ENCODE peak calls at places on chromosome 10, in six cellular contexts. R, G, P, V, F and U are unnamed samples.

GRCh38 chr10:6755891-6756460 is 175.9 kb upstream of the PRKCQ start:
- DNase-seq in R (no peak), G (peak), P (no peak), V (no peak), F (peak), U (no peak)

GRCh38 chr10:118504044-118504944 is 91.2 kb downstream of the PRLHR start:
- DNase-seq in R (peak), G (peak), P (peak), V (no peak), F (peak), U (no peak)

GRCh38 chr10:20957744-20958143 is 60.6 kb upstream of the NEBL start:
- DNase-seq in R (no peak), G (no peak), P (no peak), V (no peak), F (no peak), U (no peak)

GRCh38 chr10:21975378-21975990 is 28.0 kb downstream of the DNAJC1 start:
- DNase-seq in R (peak), G (no peak), P (no peak), V (no peak), F (no peak), U (no peak)

GRCh38 chr10:120580651-120581259 is 123.7 kb downstream of the PLPP4 start:
- DNase-seq in R (no peak), G (no peak), P (no peak), V (no peak), F (no peak), U (no peak)

GRCh38 chr10:128599538-128599937 is 473.3 kb upstream of the MKI67 start:
- DNase-seq in R (no peak), G (no peak), P (peak), V (no peak), F (no peak), U (no peak)

GRCh38 chr10:5089869-5090268 is 4.3 kb upstream of the AKR1C3 start:
- DNase-seq in R (peak), G (no peak), P (no peak), V (no peak), F (peak), U (peak)

GRCh38 chr10:788796-789748 is 99.6 kb upstream of the DIP2C start:
- DNase-seq in R (peak), G (peak), P (peak), V (peak), F (peak), U (no peak)

GRCh38 chr10:505459-505858 is 184.0 kb downstream of the DIP2C start:
- DNase-seq in R (no peak), G (no peak), P (no peak), V (peak), F (no peak), U (no peak)

GRCh38 chr10:34740321-34740720 is 74.8 kb downstream of the PARD3 start:
- DNase-seq in R (no peak), G (no peak), P (no peak), V (no peak), F (no peak), U (no peak)
- H3K4me3 ChIP-seq in R (peak), G (peak), P (no peak), V (no peak), F (peak), U (no peak)

DNA sequence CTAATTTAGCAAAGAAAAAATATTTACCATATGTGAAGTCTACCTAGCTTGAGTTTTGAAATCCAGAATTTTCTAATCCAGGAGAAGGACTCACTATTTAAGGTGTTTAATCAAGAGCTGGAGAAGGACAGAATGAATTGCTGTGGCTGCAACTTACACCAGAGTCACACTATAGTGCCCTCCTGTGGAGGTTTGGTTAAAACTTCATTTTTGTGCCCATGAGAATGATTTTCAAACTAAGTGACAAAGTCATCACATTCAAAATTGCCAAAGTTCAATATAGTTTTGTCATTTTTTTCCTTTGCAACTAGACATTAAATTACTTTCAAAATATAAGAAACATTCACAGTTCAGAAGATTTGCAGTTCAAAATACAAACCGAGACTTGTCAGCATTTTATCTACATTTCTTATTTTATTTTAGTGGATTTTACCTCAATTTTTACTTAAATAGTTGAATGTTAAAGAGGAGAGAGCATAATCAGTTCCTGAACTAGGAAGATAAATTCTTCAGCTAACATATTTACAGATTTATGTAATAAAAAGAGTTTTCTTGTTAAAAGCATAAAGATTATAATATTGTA is 70.7 kb downstream of the CABCOCO1 start:
- DNase-seq in R (peak), G (peak), P (peak), V (no peak), F (peak), U (peak)
- H3K9ac ChIP-seq in R (no peak), G (no peak), P (no peak), V (no peak), F (no peak), U (no peak)

DNA sequence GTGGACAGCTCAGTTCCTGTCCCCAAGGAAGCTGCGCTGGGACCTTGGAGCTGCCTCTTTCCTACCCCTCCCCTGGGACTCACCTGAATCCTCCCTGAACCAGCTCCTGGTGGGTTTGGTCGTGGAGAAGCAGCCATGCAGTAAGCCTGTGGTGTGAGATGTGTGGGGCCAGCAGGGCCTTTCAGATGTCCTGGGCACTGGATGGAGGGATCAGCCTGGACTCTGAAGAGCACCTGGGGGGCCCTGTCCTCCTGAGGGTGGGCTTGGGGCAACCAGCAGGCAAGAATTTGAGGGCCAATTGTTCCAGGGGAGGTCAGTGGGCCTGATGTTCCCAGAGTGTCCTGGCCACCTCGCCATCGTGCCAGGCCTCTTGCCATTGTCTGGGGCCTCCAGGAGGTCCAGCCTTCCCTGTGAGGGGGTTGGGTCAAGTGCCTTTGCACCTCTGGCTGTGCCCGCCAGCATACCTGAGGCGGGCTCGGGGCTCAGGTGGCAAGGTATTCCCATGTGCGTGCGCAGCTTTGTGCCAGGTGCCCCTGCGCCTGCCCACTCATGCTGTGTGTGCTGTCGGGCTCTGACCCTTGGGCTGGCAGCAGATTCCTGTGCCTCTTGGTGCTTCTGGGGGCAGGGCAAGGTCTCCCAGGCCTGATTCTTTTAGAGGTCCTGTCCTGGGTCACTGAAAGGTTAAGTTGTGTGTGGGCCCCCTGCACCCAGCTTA is 7.3 kb downstream of the TRIM8 start:
- DNase-seq in R (no peak), G (no peak), P (no peak), V (peak), F (no peak), U (no peak)
- H3K27ac ChIP-seq in R (no peak), G (no peak), P (no peak), V (peak), F (no peak), U (peak)

GRCh38 chr10:115947104-115947503 is 325.9 kb downstream of the GFRA1 start:
- DNase-seq in R (no peak), G (peak), P (no peak), V (no peak), F (peak), U (no peak)
- H3K4me3 ChIP-seq in R (no peak), G (no peak), P (no peak), V (no peak), F (no peak), U (no peak)